ENCODE peak calls at places on chromosome 2, in four cellular contexts. One of them, this sample, is unnamed.

GRCh38 chr2:136909777-136910176 is 144.4 kb downstream of the THSD7B start:
- DNase-seq in IMR-90: no peak
- DNase-seq in Karpas-422: no peak
- DNase-seq in endodermal cell: peak
- DNase-seq in this sample: no peak

GRCh38 chr2:131010566-131010965 is 82.7 kb downstream of the FAM168B start:
- DNase-seq in Karpas-422: no peak
- DNase-seq in IMR-90: no peak
- DNase-seq in endodermal cell: peak
- DNase-seq in this sample: no peak

GRCh38 chr2:130894326-130894942 is 57.7 kb downstream of the ARHGEF4 start:
- DNase-seq in Karpas-422: no peak
- DNase-seq in endodermal cell: no peak
- DNase-seq in IMR-90: no peak
- DNase-seq in this sample: peak

GRCh38 chr2:60152226-60152833 is 401.1 kb downstream of the BCL11A start:
- DNase-seq in IMR-90: peak
- DNase-seq in Karpas-422: peak
- DNase-seq in endodermal cell: no peak
- DNase-seq in this sample: peak

GRCh38 chr2:173193925-173194324 is 118.3 kb downstream of the MAP3K20 start:
- DNase-seq in endodermal cell: no peak
- DNase-seq in Karpas-422: peak
- DNase-seq in IMR-90: peak
- DNase-seq in this sample: no peak

GRCh38 chr2:28359222-28360065 is 33.2 kb upstream of the FOSL2 start:
- DNase-seq in endodermal cell: no peak
- DNase-seq in IMR-90: peak
- DNase-seq in Karpas-422: no peak
- DNase-seq in this sample: peak

GRCh38 chr2:39142012-39142346 is 21.1 kb upstream of the SOS1 start:
- DNase-seq in IMR-90: no peak
- DNase-seq in endodermal cell: no peak
- DNase-seq in Karpas-422: no peak
- DNase-seq in this sample: no peak

GRCh38 chr2:160703648-160704585 is 210.3 kb upstream of the RBMS1 start:
- DNase-seq in Karpas-422: peak
- DNase-seq in endodermal cell: peak
- DNase-seq in IMR-90: no peak
- DNase-seq in this sample: no peak

GRCh38 chr2:228447266-228447915 is 265.9 kb upstream of the SPHKAP start:
- DNase-seq in IMR-90: no peak
- DNase-seq in Karpas-422: no peak
- DNase-seq in endodermal cell: no peak
- DNase-seq in this sample: no peak

GRCh38 chr2:11368059-11368572 is 23.7 kb upstream of the ROCK2 start:
- DNase-seq in IMR-90: no peak
- DNase-seq in Karpas-422: peak
- DNase-seq in endodermal cell: no peak
- DNase-seq in this sample: no peak

GRCh38 chr2:7060156-7060555 is 142.9 kb downstream of the RNF144A start:
- DNase-seq in Karpas-422: no peak
- DNase-seq in IMR-90: no peak
- DNase-seq in endodermal cell: no peak
- DNase-seq in this sample: no peak

GRCh38 chr2:45435316-45435715 is 175.8 kb downstream of the SRBD1 start:
- DNase-seq in endodermal cell: no peak
- DNase-seq in Karpas-422: no peak
- DNase-seq in IMR-90: peak
- DNase-seq in this sample: no peak

GRCh38 chr2:43228782-43229659 is 2.6 kb upstream of the ZFP36L2 start:
- DNase-seq in endodermal cell: no peak
- DNase-seq in Karpas-422: no peak
- DNase-seq in IMR-90: no peak
- DNase-seq in this sample: no peak

GRCh38 chr2:101251844-101252407 is 760 bp upstream of the CNOT11 start:
- DNase-seq in Karpas-422: peak
- DNase-seq in IMR-90: no peak
- DNase-seq in endodermal cell: peak
- DNase-seq in this sample: peak

GRCh38 chr2:63343397-63344109 is 244.7 kb downstream of the WDPCP start:
- DNase-seq in IMR-90: no peak
- DNase-seq in Karpas-422: no peak
- DNase-seq in endodermal cell: no peak
- DNase-seq in this sample: no peak

GRCh38 chr2:104321141-104321799 is 532.6 kb upstream of the POU3F3 start:
- DNase-seq in endodermal cell: no peak
- DNase-seq in Karpas-422: no peak
- DNase-seq in IMR-90: no peak
- DNase-seq in this sample: no peak

GRCh38 chr2:134623796-134624195 is 95.0 kb downstream of the TMEM163 start:
- DNase-seq in IMR-90: no peak
- DNase-seq in endodermal cell: no peak
- DNase-seq in Karpas-422: no peak
- DNase-seq in this sample: no peak

GRCh38 chr2:200354823-200355751 is 48.6 kb downstream of the SPATS2L start:
- DNase-seq in Karpas-422: no peak
- DNase-seq in endodermal cell: no peak
- DNase-seq in IMR-90: no peak
- DNase-seq in this sample: no peak

GRCh38 chr2:70145851-70146739 is 44.7 kb downstream of the C2orf42 start:
- DNase-seq in Karpas-422: no peak
- DNase-seq in IMR-90: no peak
- DNase-seq in endodermal cell: no peak
- DNase-seq in this sample: no peak

GRCh38 chr2:31246184-31246852 is 12.4 kb downstream of the EHD3 start:
- DNase-seq in endodermal cell: no peak
- DNase-seq in Karpas-422: peak
- DNase-seq in IMR-90: peak
- DNase-seq in this sample: no peak

GRCh38 chr2:40027968-40028367 is 248.9 kb upstream of the THUMPD2 start:
- DNase-seq in IMR-90: peak
- DNase-seq in Karpas-422: no peak
- DNase-seq in endodermal cell: no peak
- DNase-seq in this sample: no peak

GRCh38 chr2:237720962-237721361 is 77.6 kb upstream of the RBM44 start:
- DNase-seq in IMR-90: peak
- DNase-seq in endodermal cell: no peak
- DNase-seq in Karpas-422: no peak
- DNase-seq in this sample: no peak

GRCh38 chr2:219851801-219852481 is 224.5 kb downstream of the SLC4A3 start:
- DNase-seq in IMR-90: peak
- DNase-seq in endodermal cell: peak
- DNase-seq in Karpas-422: no peak
- DNase-seq in this sample: no peak

GRCh38 chr2:8797682-8798081 is 39.7 kb downstream of the KIDINS220 start:
- DNase-seq in endodermal cell: no peak
- DNase-seq in IMR-90: no peak
- DNase-seq in Karpas-422: no peak
- DNase-seq in this sample: no peak

GRCh38 chr2:97935719-97936161 is 60.0 kb downstream of the TMEM131 start:
- DNase-seq in Karpas-422: no peak
- DNase-seq in IMR-90: peak
- DNase-seq in endodermal cell: peak
- DNase-seq in this sample: no peak

GRCh38 chr2:172455121-172455515 is 27.7 kb downstream of the ITGA6 start:
- DNase-seq in endodermal cell: no peak
- DNase-seq in Karpas-422: no peak
- DNase-seq in IMR-90: no peak
- DNase-seq in this sample: no peak

GRCh38 chr2:124967325-124967724 is 942.2 kb downstream of the CNTNAP5 start:
- DNase-seq in endodermal cell: no peak
- DNase-seq in IMR-90: no peak
- DNase-seq in Karpas-422: no peak
- DNase-seq in this sample: no peak

GRCh38 chr2:61640406-61640805 is 102.2 kb upstream of the XPO1 start:
- DNase-seq in IMR-90: peak
- DNase-seq in endodermal cell: peak
- DNase-seq in Karpas-422: no peak
- DNase-seq in this sample: no peak

GRCh38 chr2:133819906-133820305 is 251.6 kb upstream of the NCKAP5 start:
- DNase-seq in endodermal cell: no peak
- DNase-seq in IMR-90: no peak
- DNase-seq in Karpas-422: no peak
- DNase-seq in this sample: no peak

DNA sequence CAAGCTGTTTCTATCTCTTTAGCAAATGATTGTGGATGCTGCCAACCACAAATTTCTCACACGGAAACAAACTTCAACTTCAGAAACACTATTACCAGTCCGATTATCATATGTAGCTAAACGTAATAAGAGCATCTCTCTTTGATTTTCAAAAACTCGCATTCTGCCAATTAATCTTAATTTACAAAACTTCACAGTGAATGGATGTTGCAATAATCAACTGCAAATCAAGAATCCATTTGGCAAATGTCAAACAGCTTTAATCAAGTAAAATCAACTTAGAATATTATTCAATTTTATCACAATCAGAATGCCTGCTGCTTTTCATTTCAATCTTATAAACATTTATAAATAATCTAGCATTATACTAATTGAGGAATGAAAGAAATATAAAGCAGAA is 54.2 kb downstream of the DTNB start:
- DNase-seq in Karpas-422: no peak
- DNase-seq in IMR-90: no peak
- DNase-seq in endodermal cell: no peak
- DNase-seq in this sample: no peak
- H3K9ac ChIP-seq in Karpas-422: no peak
- H3K9ac ChIP-seq in IMR-90: no peak
- H3K9ac ChIP-seq in endodermal cell: no peak
- H3K9ac ChIP-seq in this sample: no peak

GRCh38 chr2:216352653-216353270 is 19.5 kb downstream of the MARCHF4 start:
- DNase-seq in Karpas-422: no peak
- DNase-seq in endodermal cell: no peak
- DNase-seq in IMR-90: no peak
- DNase-seq in this sample: no peak
- H3K9ac ChIP-seq in Karpas-422: no peak
- H3K9ac ChIP-seq in endodermal cell: no peak
- H3K9ac ChIP-seq in IMR-90: no peak
- H3K9ac ChIP-seq in this sample: no peak

GRCh38 chr2:110674620-110675555 is 3.0 kb downstream of the BUB1 start:
- DNase-seq in IMR-90: peak
- DNase-seq in endodermal cell: peak
- DNase-seq in Karpas-422: peak
- DNase-seq in this sample: peak
- H3K9ac ChIP-seq in IMR-90: no peak
- H3K9ac ChIP-seq in endodermal cell: peak
- H3K9ac ChIP-seq in Karpas-422: peak
- H3K9ac ChIP-seq in this sample: no peak

DNA sequence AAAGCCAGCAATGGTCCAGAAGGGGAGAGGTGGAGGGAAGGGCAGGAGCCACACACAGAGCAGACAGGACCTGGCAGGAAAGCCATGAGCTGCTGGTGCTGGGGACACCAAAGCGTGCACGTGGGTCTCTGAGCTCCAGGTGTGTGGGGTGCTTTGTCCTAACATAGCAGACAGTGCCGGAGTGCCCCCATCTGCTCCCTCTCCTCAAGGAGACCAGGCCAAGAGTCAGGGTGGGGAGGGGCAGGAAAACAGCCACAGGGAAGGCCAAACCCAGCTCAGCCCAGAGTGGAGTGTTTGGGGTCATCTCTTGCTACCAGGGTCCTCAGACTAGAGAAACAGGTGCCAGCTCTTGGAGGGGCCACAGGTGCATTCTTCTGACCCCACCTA is 4.2 kb upstream of the GPC1 start:
- DNase-seq in IMR-90: no peak
- DNase-seq in endodermal cell: peak
- DNase-seq in Karpas-422: no peak
- DNase-seq in this sample: no peak
- H3K9ac ChIP-seq in IMR-90: no peak
- H3K9ac ChIP-seq in endodermal cell: no peak
- H3K9ac ChIP-seq in Karpas-422: no peak
- H3K9ac ChIP-seq in this sample: no peak

DNA sequence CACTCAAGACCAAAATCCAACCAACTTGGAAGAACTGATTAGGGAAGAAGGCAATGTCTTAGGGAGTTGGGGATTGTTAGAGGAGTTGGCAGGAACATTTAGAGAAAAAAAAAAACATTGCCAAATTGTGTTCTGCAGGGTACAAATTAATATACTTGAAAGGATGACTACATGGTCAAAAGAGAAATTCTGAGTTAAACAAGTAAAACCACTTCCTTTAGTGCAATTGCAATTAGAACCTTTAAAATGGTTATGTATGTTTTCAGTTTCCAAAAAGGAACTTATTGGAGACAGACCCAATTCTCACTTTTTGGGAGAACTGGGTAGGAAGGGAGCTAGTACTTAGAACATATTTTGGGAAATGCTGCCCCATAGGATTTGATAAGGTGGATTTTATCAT is 137.9 kb downstream of the GPD2 start:
- DNase-seq in endodermal cell: no peak
- DNase-seq in Karpas-422: no peak
- DNase-seq in IMR-90: no peak
- DNase-seq in this sample: no peak
- H3K9ac ChIP-seq in endodermal cell: no peak
- H3K9ac ChIP-seq in Karpas-422: no peak
- H3K9ac ChIP-seq in IMR-90: no peak
- H3K9ac ChIP-seq in this sample: no peak

This sample was measured in colonic mucosa.